ENCODE peak calls at places on chromosomes 5 and 9, in eight cellular contexts. K, G, X, O, C, F, D and S are unnamed samples.

GRCh38 chr9:38358390-38359296 is 33.9 kb upstream of the ALDH1B1 start:
- DNase-seq in X (no peak), D (peak), F (no peak), K (no peak), O (no peak), G (no peak), C (no peak), S (no peak)

GRCh38 chr9:69905291-69905690 is 84.7 kb downstream of the CFAP95 start:
- DNase-seq in X (no peak), G (no peak), C (no peak), F (no peak), K (no peak), O (no peak), D (no peak), S (no peak)

GRCh38 chr5:109888980-109889379 is 199.3 kb downstream of the MAN2A1 start:
- DNase-seq in O (no peak), F (no peak), D (no peak), C (no peak), X (no peak), K (no peak), G (no peak), S (no peak)

GRCh38 chr5:111668713-111669112 is 88.3 kb downstream of the NREP start:
- DNase-seq in G (no peak), C (no peak), D (no peak), F (no peak), X (no peak), O (no peak), K (no peak), S (no peak)

GRCh38 chr5:117454716-117455212 is 880.1 kb upstream of the SEMA6A start:
- DNase-seq in G (peak), O (peak), D (peak), F (peak), C (peak), X (no peak), K (peak), S (no peak)

GRCh38 chr9:21873540-21874221 is 71.2 kb downstream of the MTAP start:
- DNase-seq in X (no peak), C (peak), G (peak), D (no peak), O (no peak), F (no peak), K (no peak), S (no peak)

GRCh38 chr9:129182625-129183494 is 4.8 kb upstream of the IER5L start:
- DNase-seq in D (peak), F (no peak), K (no peak), X (peak), O (peak), G (no peak), C (peak), S (no peak)

GRCh38 chr5:135106610-135107009 is 72.6 kb upstream of the PITX1 start:
- DNase-seq in D (no peak), X (no peak), O (no peak), F (no peak), K (no peak), G (no peak), C (no peak), S (no peak)

GRCh38 chr9:87601175-87601574 is 103.5 kb downstream of the DAPK1 start:
- DNase-seq in X (peak), O (peak), G (no peak), F (no peak), K (no peak), D (peak), C (no peak), S (no peak)

GRCh38 chr5:154421868-154422267 is 23.9 kb upstream of the SAP30L start:
- DNase-seq in D (peak), G (no peak), F (no peak), O (no peak), C (peak), X (no peak), K (no peak), S (no peak)

GRCh38 chr5:173534031-173534430 is 82.4 kb downstream of the BOD1 start:
- DNase-seq in K (no peak), D (no peak), O (no peak), F (no peak), G (no peak), X (no peak), C (no peak), S (no peak)

GRCh38 chr5:179160584-179160983 is 100.4 kb downstream of the ZNF354C start:
- DNase-seq in O (no peak), D (no peak), F (no peak), K (no peak), C (no peak), G (no peak), X (peak), S (no peak)

GRCh38 chr9:87515588-87516221 is 18.0 kb downstream of the DAPK1 start:
- DNase-seq in G (no peak), O (no peak), X (no peak), K (no peak), D (no peak), F (no peak), C (no peak), S (no peak)

GRCh38 chr9:32644698-32645097 is 9.2 kb upstream of the TAF1L start:
- DNase-seq in D (no peak), O (no peak), K (no peak), G (no peak), X (no peak), F (no peak), C (peak), S (no peak)

GRCh38 chr9:71758785-71759184 is 9.5 kb downstream of the CEMIP2 start:
- DNase-seq in C (no peak), D (no peak), X (no peak), G (no peak), F (no peak), O (peak), K (no peak), S (no peak)

GRCh38 chr9:84397822-84398221 is 57.3 kb upstream of the SLC28A3 start:
- DNase-seq in O (no peak), F (no peak), X (no peak), G (peak), K (no peak), C (peak), D (no peak), S (no peak)

GRCh38 chr9:136670571-136671253 is 8.0 kb downstream of the EGFL7 start:
- DNase-seq in O (no peak), D (no peak), F (no peak), K (no peak), G (no peak), X (no peak), C (no peak), S (no peak)

GRCh38 chr9:95460627-95461164 is 56.1 kb downstream of the PTCH1 start:
- DNase-seq in F (no peak), C (no peak), K (no peak), G (no peak), D (no peak), O (no peak), X (no peak), S (no peak)

GRCh38 chr5:158727108-158727507 is 372.6 kb downstream of the EBF1 start:
- DNase-seq in O (no peak), D (no peak), F (no peak), G (peak), K (no peak), X (no peak), C (no peak), S (no peak)

GRCh38 chr9:111952559-111952958 is 55.9 kb downstream of the UGCG start:
- DNase-seq in X (no peak), O (no peak), C (peak), K (no peak), G (no peak), F (no peak), D (no peak), S (no peak)

GRCh38 chr9:15972760-15973159 is 419.9 kb downstream of the CCDC171 start:
- DNase-seq in G (no peak), D (no peak), K (no peak), X (no peak), O (no peak), C (no peak), F (no peak), S (no peak)

GRCh38 chr5:123116063-123116462 is 27.0 kb downstream of the PRDM6 start:
- DNase-seq in G (peak), F (no peak), X (peak), O (no peak), D (no peak), K (no peak), C (peak), S (no peak)

GRCh38 chr9:77011973-77012817 is 7.3 kb upstream of the FOXB2 start:
- DNase-seq in F (peak), X (peak), D (peak), O (peak), C (peak), G (no peak), K (peak), S (no peak)

GRCh38 chr9:7827792-7828191 is 28.2 kb upstream of the DMAC1 start:
- DNase-seq in F (no peak), G (no peak), C (no peak), O (no peak), K (no peak), X (no peak), D (no peak), S (no peak)

GRCh38 chr5:163770625-163771024 is 265.2 kb downstream of the MAT2B start:
- DNase-seq in O (no peak), K (no peak), D (no peak), G (no peak), X (no peak), C (no peak), F (no peak), S (no peak)

GRCh38 chr9:114233806-114234205 is 78.5 kb downstream of the COL27A1 start:
- DNase-seq in C (no peak), X (peak), G (no peak), D (no peak), K (no peak), F (no peak), O (no peak), S (no peak)

GRCh38 chr5:65862384-65862783 is 64.0 kb upstream of the ERBIN start:
- DNase-seq in C (no peak), K (no peak), O (no peak), G (no peak), D (no peak), F (no peak), X (no peak), S (no peak)

GRCh38 chr9:128479262-128479661 is 23.5 kb downstream of the ODF2 start:
- DNase-seq in F (no peak), G (no peak), K (no peak), O (no peak), D (no peak), X (no peak), C (no peak), S (no peak)

GRCh38 chr5:48192-48591 is 43.8 kb upstream of the PLEKHG4B start:
- DNase-seq in D (peak), C (no peak), K (no peak), O (no peak), G (no peak), F (no peak), X (no peak), S (no peak)

GRCh38 chr9:32412440-32412839 is 28.0 kb downstream of the ACO1 start:
- DNase-seq in K (no peak), C (no peak), D (no peak), O (no peak), X (no peak), F (no peak), G (no peak), S (no peak)

GRCh38 chr5:173746050-173746449 is 129.6 kb upstream of the BOD1 start:
- DNase-seq in F (no peak), X (no peak), O (no peak), D (no peak), K (no peak), C (no peak), G (peak), S (no peak)

GRCh38 chr5:56625577-56625976 is 189.8 kb upstream of the MAP3K1 start:
- DNase-seq in K (no peak), F (no peak), X (no peak), C (peak), O (no peak), D (no peak), G (peak), S (no peak)

GRCh38 chr9:79572891-79573696 is 1.3 kb downstream of the TLE4 start:
- DNase-seq in K (no peak), O (peak), C (peak), G (peak), D (peak), F (peak), X (peak), S (peak)

GRCh38 chr5:76372320-76373054 is 30.6 kb upstream of the IQGAP2 start:
- DNase-seq in F (no peak), K (no peak), O (no peak), C (peak), D (peak), G (peak), X (no peak), S (no peak)

GRCh38 chr5:100902406-100903035 is 561 bp downstream of the ST8SIA4 start:
- DNase-seq in O (peak), F (no peak), C (no peak), K (peak), X (peak), D (no peak), G (no peak), S (no peak)

GRCh38 chr5:28958581-28958980 is 1920.2 kb upstream of the CDH9 start:
- DNase-seq in F (no peak), O (no peak), C (no peak), K (no peak), D (no peak), X (no peak), G (no peak), S (no peak)

GRCh38 chr5:1594336-1595106 is 70.8 kb upstream of the LPCAT1 start:
- DNase-seq in C (peak), O (peak), D (peak), K (peak), X (peak), F (peak), G (no peak), S (peak)

DNA sequence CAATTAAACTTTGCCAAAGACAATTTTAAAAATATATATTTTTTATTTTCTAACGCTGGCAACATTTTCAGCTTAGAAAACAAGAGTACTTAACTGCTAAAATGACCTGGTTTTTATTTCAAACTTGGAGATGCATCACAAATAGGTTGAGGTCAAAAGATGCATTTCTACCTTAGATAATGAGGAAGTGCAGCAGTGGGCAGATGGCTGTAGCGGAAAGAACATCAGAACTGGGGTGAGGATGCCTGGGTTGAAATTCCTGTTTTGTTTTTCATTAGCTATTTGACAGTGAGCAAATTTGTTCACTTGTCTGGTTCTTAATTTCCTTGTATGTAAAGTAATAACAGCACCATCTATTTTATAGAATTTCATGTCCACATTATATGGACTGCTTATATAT is 524.8 kb upstream of the KLF4 start:
- DNase-seq in O (no peak), F (no peak), C (no peak), G (no peak), D (no peak), K (no peak), X (no peak), S (no peak)
- H3K27ac ChIP-seq in O (no peak), F (no peak), C (no peak), G (no peak), D (no peak), K (no peak), X (no peak), S (no peak)

GRCh38 chr5:131986161-131986912 is 25.1 kb downstream of the ACSL6 start:
- DNase-seq in C (no peak), K (no peak), X (no peak), G (no peak), D (no peak), F (no peak), O (no peak), S (no peak)
- H3K27ac ChIP-seq in C (no peak), K (no peak), X (no peak), G (no peak), D (no peak), F (no peak), O (no peak), S (no peak)

GRCh38 chr5:35647712-35648111 is 30.0 kb downstream of the SPEF2 start:
- DNase-seq in C (no peak), X (no peak), D (no peak), O (no peak), F (no peak), K (no peak), G (no peak), S (no peak)
- H3K27ac ChIP-seq in C (no peak), X (no peak), D (no peak), O (no peak), F (no peak), K (no peak), G (no peak), S (no peak)

GRCh38 chr5:13569088-13569715 is 375.3 kb downstream of the DNAH5 start:
- DNase-seq in D (no peak), C (no peak), O (no peak), G (no peak), F (no peak), X (no peak), K (no peak), S (no peak)
- H3K27ac ChIP-seq in D (no peak), C (no peak), O (no peak), G (no peak), F (no peak), X (no peak), K (no peak), S (no peak)

GRCh38 chr9:134344068-134344820 is 18.0 kb downstream of the RXRA start:
- DNase-seq in G (no peak), C (peak), X (peak), F (no peak), K (no peak), O (no peak), D (no peak), S (no peak)

GRCh38 chr9:134341306-134341705 is 15.1 kb downstream of the RXRA start:
- DNase-seq in D (peak), X (peak), F (no peak), G (no peak), K (no peak), C (no peak), O (peak), S (no peak)

GRCh38 chr9:134343637-134344036 is 17.4 kb downstream of the RXRA start:
- DNase-seq in X (peak), D (no peak), O (no peak), G (no peak), K (no peak), C (no peak), F (no peak), S (no peak)

GRCh38 chr9:134341929-134342745 is 15.9 kb downstream of the RXRA start:
- DNase-seq in G (no peak), K (no peak), C (no peak), O (no peak), F (no peak), D (no peak), X (no peak), S (no peak)

GRCh38 chr9:134342746-134343115 is 16.5 kb downstream of the RXRA start:
- DNase-seq in O (no peak), K (no peak), G (no peak), X (no peak), D (no peak), C (no peak), F (no peak), S (no peak)
- H3K27ac ChIP-seq in O (no peak), K (no peak), G (no peak), X (no peak), D (peak), C (no peak), F (no peak), S (peak)

DNA sequence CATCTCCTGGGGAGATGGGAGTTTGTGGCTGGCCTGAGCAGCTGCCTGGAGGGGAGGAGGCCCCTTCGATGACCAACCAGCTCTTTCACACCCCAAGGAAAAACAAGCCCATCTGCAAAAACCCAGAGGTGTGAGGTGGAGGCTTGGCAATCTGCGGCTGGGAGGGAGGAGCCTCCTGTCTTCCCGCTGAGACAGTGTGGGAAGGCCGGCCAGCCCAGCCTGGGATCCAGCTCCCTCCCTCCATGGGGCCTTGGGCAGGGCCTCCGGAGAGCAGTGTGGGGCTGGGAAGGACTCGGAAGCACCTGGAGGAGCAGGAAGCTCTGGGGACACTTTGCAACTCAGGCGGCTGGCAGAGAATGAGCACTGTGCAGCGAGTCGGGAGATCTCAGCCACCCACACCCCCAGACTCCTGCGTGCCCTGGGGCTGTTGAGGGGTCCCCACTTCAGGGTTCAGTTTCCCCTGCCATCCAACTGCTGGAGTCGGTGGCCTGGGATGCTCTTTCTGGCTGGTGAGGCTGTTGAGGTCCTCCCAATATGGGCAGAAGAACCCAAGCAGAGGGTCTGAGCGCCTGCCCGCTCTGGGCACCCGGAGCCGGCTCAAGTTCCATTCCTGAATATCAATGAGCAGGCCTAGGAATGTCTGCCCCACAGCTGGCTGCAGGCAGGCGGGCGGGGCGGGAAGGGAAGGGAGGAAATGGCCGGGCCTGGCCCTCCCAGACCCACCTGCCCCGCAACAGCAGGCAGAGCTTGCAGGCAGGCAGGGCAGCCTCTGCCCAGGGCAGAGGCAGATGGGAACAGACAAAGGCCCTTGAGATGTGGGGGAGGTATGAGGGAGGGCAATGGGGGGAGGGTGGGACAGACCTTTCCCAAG is 101.1 kb downstream of the FGF18 start:
- DNase-seq in X (no peak), F (no peak), K (peak), O (no peak), C (peak), G (peak), D (no peak), S (no peak)
- H3K27ac ChIP-seq in X (no peak), F (no peak), K (no peak), O (no peak), C (peak), G (peak), D (no peak), S (no peak)

GRCh38 chr5:97422678-97423077 is 239.6 kb upstream of the RIOK2 start:
- DNase-seq in O (no peak), X (no peak), D (no peak), F (no peak), G (no peak), C (no peak), K (no peak), S (no peak)
- H3K27ac ChIP-seq in O (no peak), X (no peak), D (no peak), F (no peak), G (no peak), C (no peak), K (no peak), S (no peak)

GRCh38 chr9:98884849-98885248 is 58.9 kb upstream of the COL15A1 start:
- DNase-seq in D (peak), K (no peak), F (no peak), O (no peak), C (no peak), X (no peak), G (no peak), S (no peak)
- H3K27ac ChIP-seq in D (no peak), K (no peak), F (no peak), O (no peak), C (no peak), X (no peak), G (no peak), S (no peak)

GRCh38 chr9:125745682-125746016 is 1.5 kb upstream of the PBX3 start:
- DNase-seq in C (no peak), F (no peak), G (no peak), X (no peak), D (no peak), K (no peak), O (no peak), S (no peak)
- H3K27ac ChIP-seq in C (no peak), F (no peak), G (peak), X (no peak), D (peak), K (no peak), O (peak), S (peak)